ENCODE peak calls at places on chromosomes 12 and 14, in seven cellular contexts. One of them, this sample, is unnamed.

GRCh38 chr12:88393017-88393767 is 187.1 kb downstream of the KITLG start:
- DNase-seq in AG09309: no peak
- DNase-seq in lower leg skin: no peak
- DNase-seq in GM13976: no peak
- DNase-seq in Calu3: peak; percentile 14
- DNase-seq in left lung: no peak
- DNase-seq in lung: no peak
- DNase-seq in this sample: no peak

GRCh38 chr12:124310178-124310577 is 15.3 kb downstream of the RFLNA start:
- DNase-seq in AG09309: no peak
- DNase-seq in lower leg skin: no peak
- DNase-seq in GM13976: no peak
- DNase-seq in Calu3: no peak
- DNase-seq in left lung: no peak
- DNase-seq in lung: no peak
- DNase-seq in this sample: no peak

GRCh38 chr12:111285191-111285590 is 83.7 kb downstream of the PHETA1 start:
- DNase-seq in AG09309: no peak
- DNase-seq in lower leg skin: no peak
- DNase-seq in GM13976: no peak
- DNase-seq in Calu3: no peak
- DNase-seq in left lung: no peak
- DNase-seq in lung: no peak
- DNase-seq in this sample: no peak

GRCh38 chr12:116202433-116202832 is 75.1 kb downstream of the MED13L start:
- DNase-seq in AG09309: no peak
- DNase-seq in lower leg skin: no peak
- DNase-seq in GM13976: no peak
- DNase-seq in Calu3: no peak
- DNase-seq in left lung: no peak
- DNase-seq in lung: no peak
- DNase-seq in this sample: no peak

GRCh38 chr12:65632131-65632855 is 192.0 kb upstream of the HMGA2 start:
- DNase-seq in AG09309: no peak
- DNase-seq in lower leg skin: no peak
- DNase-seq in GM13976: no peak
- DNase-seq in Calu3: no peak
- DNase-seq in left lung: no peak
- DNase-seq in lung: no peak
- DNase-seq in this sample: no peak

GRCh38 chr14:28058012-28058296 is 708.6 kb upstream of the FOXG1 start:
- DNase-seq in AG09309: no peak
- DNase-seq in lower leg skin: no peak
- DNase-seq in GM13976: no peak
- DNase-seq in Calu3: no peak
- DNase-seq in left lung: no peak
- DNase-seq in lung: no peak
- DNase-seq in this sample: no peak

GRCh38 chr14:32201196-32201815 is 539 bp upstream of the RNU6-7 start:
- DNase-seq in AG09309: no peak
- DNase-seq in lower leg skin: peak; percentile 95
- DNase-seq in GM13976: peak; percentile 74
- DNase-seq in Calu3: peak; percentile 91
- DNase-seq in left lung: peak; percentile 91
- DNase-seq in lung: peak; percentile 88
- DNase-seq in this sample: peak; percentile 89

GRCh38 chr12:6391013-6391412 is 7.1 kb downstream of the LTBR start:
- DNase-seq in AG09309: no peak
- DNase-seq in lower leg skin: no peak
- DNase-seq in GM13976: no peak
- DNase-seq in Calu3: no peak
- DNase-seq in left lung: no peak
- DNase-seq in lung: no peak
- DNase-seq in this sample: no peak

GRCh38 chr12:25558566-25558965 is 5.5 kb upstream of the LMNTD1 start:
- DNase-seq in AG09309: no peak
- DNase-seq in lower leg skin: no peak
- DNase-seq in GM13976: no peak
- DNase-seq in Calu3: no peak
- DNase-seq in left lung: no peak
- DNase-seq in lung: no peak
- DNase-seq in this sample: no peak

GRCh38 chr12:12723681-12724420 is 6.7 kb downstream of the CDKN1B start:
- DNase-seq in AG09309: no peak
- DNase-seq in lower leg skin: peak; percentile 90
- DNase-seq in GM13976: no peak
- DNase-seq in Calu3: peak; percentile 32
- DNase-seq in left lung: peak; percentile 49
- DNase-seq in lung: no peak
- DNase-seq in this sample: no peak

GRCh38 chr14:50230601-50231474 is 540 bp downstream of the SOS2 start:
- DNase-seq in AG09309: peak; percentile 14
- DNase-seq in lower leg skin: peak; percentile 89
- DNase-seq in GM13976: peak; percentile 58
- DNase-seq in Calu3: peak; percentile 35
- DNase-seq in left lung: peak; percentile 66
- DNase-seq in lung: peak; percentile 42
- DNase-seq in this sample: no peak

GRCh38 chr12:49059063-49059384 is 1.6 kb downstream of the KMT2D start:
- DNase-seq in AG09309: no peak
- DNase-seq in lower leg skin: no peak
- DNase-seq in GM13976: no peak
- DNase-seq in Calu3: no peak
- DNase-seq in left lung: no peak
- DNase-seq in lung: no peak
- DNase-seq in this sample: no peak

GRCh38 chr12:130435331-130435730 is 97.6 kb downstream of the PIWIL1 start:
- DNase-seq in AG09309: no peak
- DNase-seq in lower leg skin: peak; percentile 52
- DNase-seq in GM13976: no peak
- DNase-seq in Calu3: no peak
- DNase-seq in left lung: no peak
- DNase-seq in lung: no peak
- DNase-seq in this sample: no peak

GRCh38 chr12:130435826-130436225 is 98.1 kb downstream of the PIWIL1 start:
- DNase-seq in AG09309: no peak
- DNase-seq in lower leg skin: no peak
- DNase-seq in GM13976: no peak
- DNase-seq in Calu3: no peak
- DNase-seq in left lung: no peak
- DNase-seq in lung: no peak
- DNase-seq in this sample: no peak

GRCh38 chr12:130433411-130433810 is 95.7 kb downstream of the PIWIL1 start:
- DNase-seq in AG09309: no peak
- DNase-seq in lower leg skin: peak; percentile 13
- DNase-seq in GM13976: no peak
- DNase-seq in Calu3: no peak
- DNase-seq in left lung: no peak
- DNase-seq in lung: no peak
- DNase-seq in this sample: no peak

GRCh38 chr12:130433834-130434233 is 96.1 kb downstream of the PIWIL1 start:
- DNase-seq in AG09309: no peak
- DNase-seq in lower leg skin: peak; percentile 56
- DNase-seq in GM13976: no peak
- DNase-seq in Calu3: no peak
- DNase-seq in left lung: no peak
- DNase-seq in lung: no peak
- DNase-seq in this sample: no peak

GRCh38 chr12:130434560-130434959 is 96.9 kb downstream of the PIWIL1 start:
- DNase-seq in AG09309: no peak
- DNase-seq in lower leg skin: peak; percentile 79
- DNase-seq in GM13976: no peak
- DNase-seq in Calu3: no peak
- DNase-seq in left lung: no peak
- DNase-seq in lung: no peak
- DNase-seq in this sample: no peak
- TF ChIP-seq CTCF in AG09309: no peak
- TF ChIP-seq CTCF in lower leg skin: no peak
- TF ChIP-seq CTCF in GM13976: no peak
- TF ChIP-seq CTCF in Calu3: no peak
- TF ChIP-seq CTCF in left lung: no peak
- TF ChIP-seq CTCF in lung: no peak
- TF ChIP-seq CTCF in this sample: no peak

DNA sequence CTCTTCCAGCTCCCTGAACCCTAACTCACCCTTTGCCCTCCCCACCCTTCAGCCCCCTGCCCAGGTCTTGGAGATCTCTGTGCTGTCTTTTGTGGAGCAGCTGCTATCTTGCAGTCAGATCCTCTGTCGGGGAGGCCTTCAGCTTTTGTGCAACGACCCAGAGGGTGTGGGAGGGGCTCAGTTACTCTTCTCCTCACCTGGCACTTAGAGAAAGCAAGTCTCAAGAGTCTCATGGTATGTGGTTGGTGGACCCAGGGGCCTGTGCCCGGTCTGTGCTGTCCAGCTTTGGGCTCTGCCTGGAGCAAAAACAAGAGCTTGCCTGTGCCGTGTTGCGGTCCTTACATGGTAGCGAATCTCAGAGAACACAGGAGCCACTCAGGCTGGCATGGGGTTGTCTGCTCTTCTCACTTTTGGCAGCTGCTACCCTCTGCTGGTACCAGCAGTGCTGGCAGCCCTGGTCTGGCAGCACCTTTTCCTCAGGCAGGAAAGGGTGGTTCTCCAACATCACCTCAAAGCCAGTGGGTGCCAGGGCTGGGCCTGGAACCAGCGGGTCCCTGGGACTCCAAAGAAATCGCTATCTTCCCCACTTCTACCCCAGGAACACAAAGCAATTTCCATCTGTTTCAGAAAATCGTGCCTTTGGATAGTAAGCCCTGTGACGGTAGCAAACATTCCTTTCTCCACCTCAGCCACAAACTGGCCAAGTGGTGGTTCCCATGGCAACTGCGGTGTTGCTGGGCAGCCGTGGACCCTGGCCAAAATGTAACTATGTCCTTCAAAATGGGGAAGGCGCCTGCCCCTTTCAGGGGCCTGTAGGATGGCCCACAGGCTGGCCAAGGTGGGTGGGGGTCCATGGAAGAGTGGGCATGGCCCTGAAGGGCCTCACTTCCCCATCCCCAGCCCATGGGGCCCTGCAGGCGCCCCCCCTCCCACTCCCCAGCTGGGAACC is 90.0 kb downstream of the RIN3 start:
- DNase-seq in AG09309: peak; percentile 78
- DNase-seq in lower leg skin: no peak
- DNase-seq in GM13976: no peak
- DNase-seq in Calu3: peak; percentile 25
- DNase-seq in left lung: no peak
- DNase-seq in lung: peak; percentile 51
- DNase-seq in this sample: no peak
- TF ChIP-seq CTCF in AG09309: peak; percentile 42
- TF ChIP-seq CTCF in lower leg skin: no peak
- TF ChIP-seq CTCF in GM13976: no peak
- TF ChIP-seq CTCF in Calu3: no peak
- TF ChIP-seq CTCF in left lung: no peak
- TF ChIP-seq CTCF in lung: no peak
- TF ChIP-seq CTCF in this sample: no peak

GRCh38 chr12:84624601-84625000 is 288.0 kb downstream of the SLC6A15 start:
- DNase-seq in AG09309: no peak
- DNase-seq in lower leg skin: no peak
- DNase-seq in GM13976: no peak
- DNase-seq in Calu3: no peak
- DNase-seq in left lung: no peak
- DNase-seq in lung: no peak
- DNase-seq in this sample: no peak

DNA sequence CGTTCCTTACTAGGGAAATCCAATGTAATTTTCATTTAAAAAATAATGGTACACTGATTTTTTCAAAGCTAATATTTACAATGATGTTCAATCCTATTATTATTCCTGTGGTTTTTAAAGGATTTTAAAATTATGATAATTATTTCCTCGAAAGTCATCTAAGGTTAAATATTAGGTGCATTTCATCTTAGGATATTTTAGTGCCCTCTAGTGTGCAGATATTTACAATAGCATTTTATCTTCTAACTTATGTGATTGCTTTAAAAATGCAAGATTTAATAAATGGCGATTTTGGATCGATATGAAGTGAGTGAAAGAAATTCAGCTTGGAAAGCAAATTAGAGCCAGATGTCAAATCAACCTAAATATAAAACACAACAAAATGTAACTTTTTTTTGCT is 293.5 kb downstream of the SLC6A15 start:
- DNase-seq in AG09309: no peak
- DNase-seq in lower leg skin: no peak
- DNase-seq in GM13976: no peak
- DNase-seq in Calu3: no peak
- DNase-seq in left lung: no peak
- DNase-seq in lung: no peak
- DNase-seq in this sample: no peak
- TF ChIP-seq CTCF in AG09309: peak; percentile 23
- TF ChIP-seq CTCF in lower leg skin: no peak
- TF ChIP-seq CTCF in GM13976: no peak
- TF ChIP-seq CTCF in Calu3: no peak
- TF ChIP-seq CTCF in left lung: no peak
- TF ChIP-seq CTCF in lung: no peak
- TF ChIP-seq CTCF in this sample: peak; percentile 46

DNA sequence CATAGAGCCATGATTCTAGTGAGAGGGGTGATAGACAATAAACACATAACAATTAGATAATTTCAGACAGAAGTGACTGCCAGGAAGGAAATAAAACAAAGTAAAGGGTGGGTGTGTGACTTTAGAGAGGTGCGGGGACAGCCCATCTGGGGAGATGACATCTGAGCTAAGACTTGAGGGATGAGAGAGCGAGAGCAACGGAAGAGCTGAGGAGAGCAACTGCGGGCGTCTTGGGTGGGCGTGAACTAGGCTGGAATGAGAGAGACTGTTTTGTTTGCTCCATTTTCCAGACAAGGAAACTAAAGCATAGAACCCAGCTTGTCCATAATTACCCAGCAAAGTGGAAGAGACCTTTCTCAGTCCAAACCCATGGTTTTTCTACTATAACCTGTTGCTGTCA is 25.3 kb downstream of the NRXN3 start:
- DNase-seq in AG09309: no peak
- DNase-seq in lower leg skin: no peak
- DNase-seq in GM13976: no peak
- DNase-seq in Calu3: no peak
- DNase-seq in left lung: no peak
- DNase-seq in lung: no peak
- DNase-seq in this sample: no peak
- TF ChIP-seq CTCF in AG09309: no peak
- TF ChIP-seq CTCF in lower leg skin: no peak
- TF ChIP-seq CTCF in GM13976: no peak
- TF ChIP-seq CTCF in Calu3: no peak
- TF ChIP-seq CTCF in left lung: no peak
- TF ChIP-seq CTCF in lung: no peak
- TF ChIP-seq CTCF in this sample: no peak